ENCODE peak calls at places on chromosomes 2 and 18, in nine cellular contexts. M is HFF-Myc, V is neural progenitor cell, F is mesendoderm, E is brain microvascular endothelial cell, K is transverse colon, S is cardiac fibroblast, O is DND-41, Q is bronchial epithelial cell. I is an unnamed sample.
A peak's percentile ranks its signal among the peaks of the same experiment; 100 is the strongest.

GRCh38 chr2:120109186-120110061 is 96.5 kb downstream of the EPB41L5 start:
- DNase-seq in M (peak; percentile 14), V (no peak), F (no peak), E (peak; percentile 39), K (no peak), S (peak; percentile 73), O (peak; percentile 22), Q (peak; percentile 54), I (no peak)

GRCh38 chr18:46434629-46435028 is 222.4 kb downstream of the LOXHD1 start:
- DNase-seq in M (no peak), V (no peak), F (no peak), E (no peak), K (no peak), S (no peak), O (no peak), Q (no peak), I (no peak)

GRCh38 chr2:68225119-68225632 is 27.2 kb downstream of the PPP3R1 start:
- DNase-seq in M (peak; percentile 20), V (peak; percentile 59), F (peak; percentile 88), E (peak; percentile 16), K (peak; percentile 37), S (peak; percentile 49), O (no peak), Q (peak; percentile 42), I (no peak)

GRCh38 chr2:169507698-169508097 is 1.8 kb upstream of the KLHL41 start:
- DNase-seq in M (peak; percentile 16), V (no peak), F (no peak), E (no peak), K (no peak), S (peak; percentile 81), O (no peak), Q (peak; percentile 92), I (peak; percentile 52)

GRCh38 chr2:17538844-17539554 is 1.5 kb upstream of the VSNL1 start:
- DNase-seq in M (no peak), V (peak; percentile 87), F (peak; percentile 87), E (peak; percentile 49), K (peak; percentile 80), S (peak; percentile 37), O (no peak), Q (peak; percentile 87), I (no peak)

GRCh38 chr2:237552911-237553310 is 13.5 kb upstream of the PRLH start:
- DNase-seq in M (no peak), V (no peak), F (no peak), E (no peak), K (no peak), S (no peak), O (no peak), Q (no peak), I (no peak)

GRCh38 chr18:2337552-2338141 is 233.7 kb downstream of the METTL4 start:
- DNase-seq in M (peak; percentile 22), V (peak; percentile 51), F (peak; percentile 54), E (peak; percentile 31), K (peak; percentile 19), S (peak; percentile 61), O (peak; percentile 45), Q (peak; percentile 34), I (no peak)

GRCh38 chr2:191927991-191928390 is 81.1 kb upstream of the CAVIN2 start:
- DNase-seq in M (no peak), V (no peak), F (no peak), E (peak; percentile 47), K (no peak), S (peak; percentile 21), O (no peak), Q (peak; percentile 33), I (peak; percentile 60)

GRCh38 chr18:22829781-22830180 is 103.3 kb upstream of the RBBP8 start:
- DNase-seq in M (no peak), V (no peak), F (peak; percentile 82), E (no peak), K (no peak), S (no peak), O (no peak), Q (peak; percentile 72), I (no peak)

GRCh38 chr2:32491346-32491745 is 134.5 kb downstream of the BIRC6 start:
- DNase-seq in M (no peak), V (no peak), F (no peak), E (no peak), K (no peak), S (no peak), O (no peak), Q (no peak), I (no peak)

GRCh38 chr2:234722176-234722575 is 225.3 kb upstream of the ARL4C start:
- DNase-seq in M (no peak), V (no peak), F (no peak), E (no peak), K (no peak), S (peak; percentile 43), O (no peak), Q (no peak), I (no peak)

GRCh38 chr18:66495844-66496243 is 108.0 kb downstream of the CDH19 start:
- DNase-seq in M (no peak), V (peak; percentile 87), F (peak; percentile 82), E (peak; percentile 2), K (peak; percentile 30), S (peak; percentile 60), O (peak; percentile 10), Q (peak; percentile 65), I (no peak)

GRCh38 chr2:72998724-72999123 is 72.8 kb downstream of the SFXN5 start:
- DNase-seq in M (no peak), V (no peak), F (no peak), E (no peak), K (no peak), S (no peak), O (no peak), Q (no peak), I (no peak)

GRCh38 chr2:120745420-120746178 is 9.9 kb downstream of the GLI2 start:
- DNase-seq in M (no peak), V (no peak), F (no peak), E (no peak), K (no peak), S (no peak), O (no peak), Q (no peak), I (no peak)

DNA sequence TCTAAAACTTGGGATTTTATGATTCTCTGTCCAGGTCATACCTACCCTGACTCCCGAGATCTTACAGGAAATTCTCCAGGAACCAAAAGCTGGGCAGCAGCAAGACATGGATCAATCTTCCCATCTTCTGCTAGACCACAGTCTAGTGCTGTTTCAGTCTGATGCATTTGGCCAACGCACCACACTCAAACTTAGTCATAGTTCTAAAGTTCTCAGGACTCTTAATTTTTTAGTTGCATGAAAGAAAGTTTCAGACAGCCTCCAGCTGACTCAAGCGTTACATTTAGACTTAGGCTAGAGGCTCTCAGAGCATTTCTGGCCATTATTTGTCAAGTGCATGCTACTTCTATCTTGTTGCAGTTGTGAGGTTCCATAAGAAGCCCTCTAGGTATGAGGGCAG is 230.1 kb upstream of the CCDC150 start:
- DNase-seq in M (no peak), V (no peak), F (no peak), E (no peak), K (no peak), S (no peak), O (no peak), Q (no peak), I (no peak)
- H3K4me3 ChIP-seq in M (no peak overlapping the region), V (no peak overlapping the region), F (no peak overlapping the region), E (no peak overlapping the region), K (no peak overlapping the region), S (no peak overlapping the region), O (no peak overlapping the region), Q (no peak overlapping the region), I (no peak overlapping the region)

DNA sequence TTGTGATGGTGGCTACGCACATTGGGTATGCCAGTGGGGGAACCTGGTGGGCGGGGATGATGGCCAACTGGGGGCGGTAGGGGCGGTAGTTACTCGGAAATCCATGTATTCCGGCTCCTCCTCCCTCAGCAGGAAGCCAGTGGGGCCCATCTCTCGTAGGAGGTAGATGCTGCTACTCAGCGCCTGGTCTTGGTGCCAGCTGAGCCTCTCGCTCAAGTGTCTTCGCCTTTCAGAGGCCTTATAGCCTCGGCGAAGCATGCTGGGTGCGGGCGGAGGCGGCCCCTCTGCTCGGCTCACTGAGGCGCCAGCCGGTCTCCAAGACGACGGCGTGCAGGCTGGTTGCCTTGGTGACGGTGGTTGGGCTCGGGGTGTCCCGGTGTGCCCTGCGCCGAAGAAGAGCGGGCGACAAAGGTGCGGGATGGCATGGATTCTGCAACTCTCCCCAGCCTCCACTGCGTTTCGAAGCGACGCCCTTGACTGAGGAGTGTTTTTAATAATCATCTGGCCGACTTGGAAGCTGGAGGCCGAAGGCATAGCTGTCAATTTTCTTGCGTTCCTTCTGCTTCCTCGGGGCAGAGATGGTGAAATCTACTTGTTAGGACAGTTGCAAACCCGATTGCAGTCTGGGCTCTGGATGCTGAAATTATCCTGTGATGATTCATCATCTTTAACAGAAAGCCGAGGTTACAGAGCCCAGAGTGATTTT is at the start of gene ZSWIM2:
- DNase-seq in M (peak; percentile 15), V (peak; percentile 97), F (peak; percentile 96), E (peak; percentile 85), K (peak; percentile 13), S (peak; percentile 95), O (no peak), Q (peak; percentile 92), I (peak; percentile 90)
- H3K4me3 ChIP-seq in M (peak within 1 kb of the TSS; percentile 44), V (peak within 1 kb of the TSS; percentile 42), F (peak within 1 kb of the TSS; percentile 42), E (peak within 1 kb of the TSS; percentile 74), K (peak within 1 kb of the TSS; percentile 42), S (peak within 1 kb of the TSS; percentile 67), O (no peak within 1 kb of the TSS), Q (peak within 1 kb of the TSS; percentile 30), I (peak within 1 kb of the TSS; percentile 57)

GRCh38 chr2:105803337-105803736 is 58.6 kb downstream of the NCK2 start:
- DNase-seq in M (no peak), V (no peak), F (no peak), E (no peak), K (no peak), S (no peak), O (no peak), Q (peak; percentile 22), I (no peak)
- H3K4me3 ChIP-seq in M (no peak overlapping the region), V (no peak overlapping the region), F (no peak overlapping the region), E (no peak overlapping the region), K (no peak overlapping the region), S (no peak overlapping the region), O (no peak overlapping the region), Q (no peak overlapping the region), I (no peak overlapping the region)

GRCh38 chr2:199979398-199979797 is 24.0 kb downstream of the MAIP1 start:
- DNase-seq in M (no peak), V (no peak), F (no peak), E (no peak), K (no peak), S (no peak), O (no peak), Q (no peak), I (no peak)
- H3K4me3 ChIP-seq in M (no peak overlapping the region), V (peak overlapping the region; percentile 42), F (no peak overlapping the region), E (peak overlapping the region; percentile 35), K (no peak overlapping the region), S (no peak overlapping the region), O (no peak overlapping the region), Q (no peak overlapping the region), I (no peak overlapping the region)